ENCODE peak calls at places on chromosomes 2 and 18, in seven cellular contexts. One of them, this sample, is unnamed.
A peak's percentile ranks its signal among the peaks of the same experiment; 100 is the strongest.

GRCh38 chr2:207241198-207241597 is 75.5 kb upstream of the KLF7 start:
- DNase-seq in stomach: no peak
- DNase-seq in HepG2: no peak
- DNase-seq in spleen: no peak
- DNase-seq in GM12878: no peak
- DNase-seq in sigmoid colon: no peak
- DNase-seq in breast epithelium: no peak
- DNase-seq in this sample: no peak

GRCh38 chr2:72173640-72174321 is 26.1 kb upstream of the CYP26B1 start:
- DNase-seq in GM12878: no peak
- DNase-seq in stomach: no peak
- DNase-seq in HepG2: no peak
- DNase-seq in breast epithelium: no peak
- DNase-seq in spleen: no peak
- DNase-seq in sigmoid colon: no peak
- DNase-seq in this sample: no peak

GRCh38 chr2:238100821-238101771 is 956 bp downstream of the ESPNL start:
- DNase-seq in stomach: peak; percentile 11
- DNase-seq in spleen: no peak
- DNase-seq in breast epithelium: no peak
- DNase-seq in GM12878: no peak
- DNase-seq in sigmoid colon: no peak
- DNase-seq in HepG2: no peak
- DNase-seq in this sample: no peak

GRCh38 chr2:239399404-239399999 is 1.3 kb downstream of the HDAC4 start:
- DNase-seq in stomach: peak; percentile 37
- DNase-seq in HepG2: peak; percentile 75
- DNase-seq in GM12878: no peak
- DNase-seq in spleen: peak; percentile 86
- DNase-seq in breast epithelium: no peak
- DNase-seq in sigmoid colon: peak; percentile 78
- DNase-seq in this sample: no peak

GRCh38 chr2:21288299-21288698 is 164.5 kb downstream of the TDRD15 start:
- DNase-seq in breast epithelium: no peak
- DNase-seq in spleen: no peak
- DNase-seq in HepG2: no peak
- DNase-seq in sigmoid colon: no peak
- DNase-seq in stomach: no peak
- DNase-seq in GM12878: no peak
- DNase-seq in this sample: no peak

GRCh38 chr2:235677276-235677788 is 183.5 kb downstream of the AGAP1 start:
- DNase-seq in spleen: no peak
- DNase-seq in sigmoid colon: peak; percentile 38
- DNase-seq in breast epithelium: no peak
- DNase-seq in stomach: no peak
- DNase-seq in HepG2: no peak
- DNase-seq in GM12878: no peak
- DNase-seq in this sample: no peak

GRCh38 chr2:144402282-144402681 is 117.6 kb downstream of the ZEB2 start:
- DNase-seq in breast epithelium: no peak
- DNase-seq in GM12878: no peak
- DNase-seq in HepG2: no peak
- DNase-seq in spleen: no peak
- DNase-seq in sigmoid colon: no peak
- DNase-seq in stomach: no peak
- DNase-seq in this sample: no peak

GRCh38 chr2:85539361-85540130 is 578 bp downstream of the MAT2A start:
- DNase-seq in breast epithelium: peak; percentile 60
- DNase-seq in stomach: peak; percentile 64
- DNase-seq in HepG2: peak; percentile 59
- DNase-seq in spleen: peak; percentile 94
- DNase-seq in sigmoid colon: peak; percentile 88
- DNase-seq in GM12878: peak; percentile 36
- DNase-seq in this sample: peak; percentile 58

GRCh38 chr2:110784047-110784631 is 51.8 kb downstream of the ACOXL start:
- DNase-seq in sigmoid colon: no peak
- DNase-seq in breast epithelium: no peak
- DNase-seq in GM12878: no peak
- DNase-seq in stomach: no peak
- DNase-seq in HepG2: no peak
- DNase-seq in spleen: no peak
- DNase-seq in this sample: no peak

GRCh38 chr2:21710031-21710430 is 586.3 kb downstream of the TDRD15 start:
- DNase-seq in HepG2: no peak
- DNase-seq in sigmoid colon: no peak
- DNase-seq in breast epithelium: no peak
- DNase-seq in stomach: no peak
- DNase-seq in spleen: no peak
- DNase-seq in GM12878: no peak
- DNase-seq in this sample: no peak

GRCh38 chr18:21914739-21915319 is 174.2 kb downstream of the MIB1 start:
- DNase-seq in stomach: no peak
- DNase-seq in spleen: no peak
- DNase-seq in sigmoid colon: no peak
- DNase-seq in GM12878: no peak
- DNase-seq in HepG2: peak; percentile 53
- DNase-seq in breast epithelium: no peak
- DNase-seq in this sample: no peak

GRCh38 chr2:29459445-29460179 is 344.4 kb downstream of the CLIP4 start:
- DNase-seq in stomach: no peak
- DNase-seq in spleen: no peak
- DNase-seq in sigmoid colon: no peak
- DNase-seq in breast epithelium: no peak
- DNase-seq in GM12878: no peak
- DNase-seq in HepG2: no peak
- DNase-seq in this sample: no peak

GRCh38 chr2:158391876-158392275 is 64.7 kb downstream of the CCDC148 start:
- DNase-seq in GM12878: no peak
- DNase-seq in spleen: no peak
- DNase-seq in sigmoid colon: no peak
- DNase-seq in breast epithelium: no peak
- DNase-seq in HepG2: peak; percentile 23
- DNase-seq in stomach: no peak
- DNase-seq in this sample: no peak

GRCh38 chr2:219309278-219309677 is at the start of gene PTPRN:
- DNase-seq in HepG2: no peak
- DNase-seq in sigmoid colon: no peak
- DNase-seq in GM12878: no peak
- DNase-seq in stomach: no peak
- DNase-seq in spleen: no peak
- DNase-seq in breast epithelium: no peak
- DNase-seq in this sample: no peak

GRCh38 chr2:73827018-73827417 is 1.7 kb upstream of the STAMBP start:
- DNase-seq in spleen: no peak
- DNase-seq in HepG2: no peak
- DNase-seq in sigmoid colon: no peak
- DNase-seq in GM12878: no peak
- DNase-seq in stomach: no peak
- DNase-seq in breast epithelium: no peak
- DNase-seq in this sample: peak; percentile 54

GRCh38 chr2:106115250-106115649 is 78.9 kb downstream of the UXS1 start:
- DNase-seq in HepG2: peak; percentile 84
- DNase-seq in spleen: no peak
- DNase-seq in stomach: no peak
- DNase-seq in breast epithelium: no peak
- DNase-seq in GM12878: no peak
- DNase-seq in sigmoid colon: no peak
- DNase-seq in this sample: peak; percentile 6

GRCh38 chr2:158845869-158846268 is 50.8 kb downstream of the DAPL1 start:
- DNase-seq in HepG2: no peak
- DNase-seq in stomach: no peak
- DNase-seq in spleen: no peak
- DNase-seq in breast epithelium: no peak
- DNase-seq in sigmoid colon: no peak
- DNase-seq in GM12878: no peak
- DNase-seq in this sample: no peak

GRCh38 chr2:105573490-105573889 is 171.2 kb upstream of the NCK2 start:
- DNase-seq in sigmoid colon: no peak
- DNase-seq in breast epithelium: no peak
- DNase-seq in GM12878: no peak
- DNase-seq in stomach: no peak
- DNase-seq in HepG2: no peak
- DNase-seq in spleen: no peak
- DNase-seq in this sample: no peak

GRCh38 chr18:22538463-22538862 is 120.7 kb upstream of the CTAGE1 start:
- DNase-seq in GM12878: no peak
- DNase-seq in spleen: no peak
- DNase-seq in breast epithelium: no peak
- DNase-seq in stomach: no peak
- DNase-seq in HepG2: no peak
- DNase-seq in sigmoid colon: peak; percentile 73
- DNase-seq in this sample: no peak

GRCh38 chr2:238888781-238889180 is 40.9 kb downstream of the TWIST2 start:
- DNase-seq in HepG2: no peak
- DNase-seq in breast epithelium: no peak
- DNase-seq in sigmoid colon: no peak
- DNase-seq in spleen: no peak
- DNase-seq in stomach: no peak
- DNase-seq in GM12878: no peak
- DNase-seq in this sample: no peak

GRCh38 chr18:58682429-58683069 is 11.3 kb downstream of the MALT1 start:
- DNase-seq in GM12878: no peak
- DNase-seq in breast epithelium: peak; percentile 37
- DNase-seq in stomach: peak; percentile 70
- DNase-seq in spleen: no peak
- DNase-seq in HepG2: peak; percentile 68
- DNase-seq in sigmoid colon: no peak
- DNase-seq in this sample: no peak

GRCh38 chr2:174752403-174753037 is 11.8 kb downstream of the CHRNA1 start:
- DNase-seq in HepG2: no peak
- DNase-seq in stomach: no peak
- DNase-seq in GM12878: peak; percentile 64
- DNase-seq in spleen: no peak
- DNase-seq in sigmoid colon: no peak
- DNase-seq in breast epithelium: no peak
- DNase-seq in this sample: no peak

GRCh38 chr18:25077933-25078707 is 273.8 kb downstream of the ZNF521 start:
- DNase-seq in stomach: no peak
- DNase-seq in GM12878: no peak
- DNase-seq in sigmoid colon: no peak
- DNase-seq in HepG2: no peak
- DNase-seq in spleen: no peak
- DNase-seq in breast epithelium: no peak
- DNase-seq in this sample: no peak

GRCh38 chr18:70319185-70319584 is 30.3 kb downstream of the SOCS6 start:
- DNase-seq in sigmoid colon: no peak
- DNase-seq in spleen: no peak
- DNase-seq in HepG2: no peak
- DNase-seq in GM12878: no peak
- DNase-seq in stomach: no peak
- DNase-seq in breast epithelium: no peak
- DNase-seq in this sample: no peak

GRCh38 chr2:27378096-27378808 is 2.3 kb downstream of the ZNF513 start:
- DNase-seq in GM12878: no peak
- DNase-seq in stomach: no peak
- DNase-seq in breast epithelium: no peak
- DNase-seq in HepG2: peak; percentile 25
- DNase-seq in sigmoid colon: no peak
- DNase-seq in spleen: peak; percentile 78
- DNase-seq in this sample: peak; percentile 30

GRCh38 chr18:4658804-4659203 is 203.7 kb upstream of the DLGAP1 start:
- DNase-seq in stomach: no peak
- DNase-seq in spleen: no peak
- DNase-seq in GM12878: no peak
- DNase-seq in breast epithelium: no peak
- DNase-seq in HepG2: no peak
- DNase-seq in sigmoid colon: no peak
- DNase-seq in this sample: no peak

GRCh38 chr2:1078326-1078885 is 127.8 kb downstream of the SNTG2 start:
- DNase-seq in spleen: no peak
- DNase-seq in stomach: no peak
- DNase-seq in HepG2: no peak
- DNase-seq in GM12878: no peak
- DNase-seq in sigmoid colon: no peak
- DNase-seq in breast epithelium: no peak
- DNase-seq in this sample: no peak
- TF ChIP-seq POLR2AphosphoS5 in spleen: no peak
- TF ChIP-seq POLR2AphosphoS5 in stomach: no peak
- TF ChIP-seq POLR2AphosphoS5 in HepG2: no peak
- TF ChIP-seq POLR2AphosphoS5 in GM12878: no peak
- TF ChIP-seq POLR2AphosphoS5 in sigmoid colon: no peak
- TF ChIP-seq POLR2AphosphoS5 in breast epithelium: no peak
- TF ChIP-seq POLR2AphosphoS5 in this sample: no peak

DNA sequence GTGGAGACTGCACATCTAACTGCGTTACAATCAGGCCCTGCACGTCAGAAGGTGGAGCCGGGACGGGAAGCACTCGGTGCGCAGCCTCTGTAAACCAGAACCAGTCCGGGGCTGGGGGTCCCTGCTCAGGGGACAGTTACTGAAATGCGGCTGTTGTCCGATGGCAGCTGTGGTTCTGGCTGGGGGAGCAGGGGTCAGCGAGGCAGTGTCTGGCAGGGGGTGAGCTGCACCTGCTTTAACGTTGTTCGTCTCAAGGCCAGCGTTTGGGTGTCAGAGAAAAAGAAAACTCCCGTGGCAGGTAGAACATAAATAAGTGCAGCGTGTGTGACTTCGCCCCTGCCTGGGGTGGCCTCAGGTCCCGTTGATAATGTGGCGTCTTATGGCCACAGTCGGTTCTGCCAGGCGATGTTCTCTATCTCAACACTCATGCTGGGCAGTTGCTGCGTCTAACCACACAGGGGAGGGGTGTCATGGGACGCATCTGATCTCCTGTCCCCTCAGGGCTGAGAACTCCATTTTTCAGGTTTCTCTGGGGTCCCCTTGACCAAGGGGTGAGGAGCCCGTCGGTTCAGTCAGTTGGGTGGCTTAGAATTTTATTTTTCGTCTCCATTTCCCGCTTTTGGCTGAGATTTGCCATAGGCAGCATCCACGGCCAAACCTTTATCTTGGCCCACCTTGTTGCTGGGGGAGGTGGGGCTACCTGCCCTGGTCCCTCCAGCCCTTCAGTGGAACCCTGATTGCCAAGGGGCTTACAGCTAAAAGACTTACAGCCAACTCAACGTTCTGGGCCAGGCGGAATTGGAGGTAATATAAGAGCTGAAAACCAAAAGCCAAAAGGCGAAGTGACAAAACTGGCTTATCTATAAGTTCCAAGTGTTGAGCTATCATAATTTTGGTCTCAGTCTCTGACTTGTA is 24.5 kb downstream of the PDCD1 start:
- DNase-seq in spleen: no peak
- DNase-seq in stomach: no peak
- DNase-seq in GM12878: no peak
- DNase-seq in breast epithelium: no peak
- DNase-seq in sigmoid colon: peak; percentile 22
- DNase-seq in HepG2: no peak
- DNase-seq in this sample: no peak
- H3K27ac ChIP-seq in spleen: no peak overlapping the region
- H3K27ac ChIP-seq in stomach: no peak overlapping the region
- H3K27ac ChIP-seq in GM12878: no peak overlapping the region
- H3K27ac ChIP-seq in breast epithelium: no peak overlapping the region
- H3K27ac ChIP-seq in sigmoid colon: no peak overlapping the region
- H3K27ac ChIP-seq in HepG2: no peak overlapping the region
- H3K27ac ChIP-seq in this sample: no peak overlapping the region

GRCh38 chr2:165778653-165779451 is 15.2 kb downstream of the GALNT3 start:
- DNase-seq in spleen: no peak
- DNase-seq in HepG2: peak; percentile 41
- DNase-seq in GM12878: no peak
- DNase-seq in sigmoid colon: no peak
- DNase-seq in stomach: no peak
- DNase-seq in breast epithelium: no peak
- DNase-seq in this sample: peak; percentile 21
- TF ChIP-seq CTCF in spleen: no peak
- TF ChIP-seq CTCF in HepG2: peak; percentile 89
- TF ChIP-seq CTCF in GM12878: peak; percentile 46
- TF ChIP-seq CTCF in sigmoid colon: no peak
- TF ChIP-seq CTCF in stomach: no peak
- TF ChIP-seq CTCF in breast epithelium: no peak
- TF ChIP-seq CTCF in this sample: peak; percentile 19

GRCh38 chr18:8264861-8265411 is 344.3 kb upstream of the RAB12 start:
- DNase-seq in GM12878: no peak
- DNase-seq in breast epithelium: no peak
- DNase-seq in spleen: no peak
- DNase-seq in HepG2: peak; percentile 17
- DNase-seq in stomach: no peak
- DNase-seq in sigmoid colon: no peak
- DNase-seq in this sample: no peak
- TF ChIP-seq POLR2AphosphoS5 in GM12878: no peak
- TF ChIP-seq POLR2AphosphoS5 in breast epithelium: no peak
- TF ChIP-seq POLR2AphosphoS5 in spleen: no peak
- TF ChIP-seq POLR2AphosphoS5 in HepG2: no peak
- TF ChIP-seq POLR2AphosphoS5 in stomach: no peak
- TF ChIP-seq POLR2AphosphoS5 in sigmoid colon: no peak
- TF ChIP-seq POLR2AphosphoS5 in this sample: no peak

This sample was measured in HL-60.